ENCODE peak calls at places on chromosomes 11 and 22, in five cellular contexts. One of them, this sample, is unnamed. For H3K27me3, the result is how much of the 10 kb centered on the place peaks cover.

GRCh38 chr11:64723117-64723906 is at the start of gene NRXN2:
- DNase-seq in tibial nerve: peak
- DNase-seq in CD8-positive, alpha-beta memory T cell: peak
- DNase-seq in heart right ventricle: peak
- DNase-seq in osteoblast: peak
- DNase-seq in this sample: peak

GRCh38 chr22:22111267-22111751 is 128.7 kb upstream of the TOP3B start:
- DNase-seq in tibial nerve: no peak
- DNase-seq in CD8-positive, alpha-beta memory T cell: no peak
- DNase-seq in heart right ventricle: no peak
- DNase-seq in osteoblast: peak
- DNase-seq in this sample: no peak

GRCh38 chr11:76801205-76801604 is 18.0 kb downstream of the TSKU start:
- DNase-seq in tibial nerve: no peak
- DNase-seq in CD8-positive, alpha-beta memory T cell: no peak
- DNase-seq in heart right ventricle: no peak
- DNase-seq in osteoblast: peak
- DNase-seq in this sample: no peak

GRCh38 chr11:102666331-102666957 is 39.1 kb downstream of the MMP27 start:
- DNase-seq in tibial nerve: no peak
- DNase-seq in CD8-positive, alpha-beta memory T cell: no peak
- DNase-seq in heart right ventricle: no peak
- DNase-seq in osteoblast: peak
- DNase-seq in this sample: peak

GRCh38 chr11:119594639-119595249 is 134.3 kb downstream of the NECTIN1 start:
- DNase-seq in tibial nerve: no peak
- DNase-seq in CD8-positive, alpha-beta memory T cell: no peak
- DNase-seq in heart right ventricle: no peak
- DNase-seq in osteoblast: peak
- DNase-seq in this sample: no peak

GRCh38 chr11:56706486-56706885 is 7.6 kb downstream of the OR9G1 start:
- DNase-seq in tibial nerve: no peak
- DNase-seq in CD8-positive, alpha-beta memory T cell: no peak
- DNase-seq in heart right ventricle: no peak
- DNase-seq in osteoblast: no peak
- DNase-seq in this sample: no peak

GRCh38 chr11:59857444-59858434 is 8.5 kb downstream of the TCN1 start:
- DNase-seq in tibial nerve: no peak
- DNase-seq in CD8-positive, alpha-beta memory T cell: no peak
- DNase-seq in heart right ventricle: no peak
- DNase-seq in osteoblast: no peak
- DNase-seq in this sample: peak

GRCh38 chr11:68043349-68044144 is 4.7 kb downstream of the TCIRG1 start:
- DNase-seq in tibial nerve: no peak
- DNase-seq in CD8-positive, alpha-beta memory T cell: peak
- DNase-seq in heart right ventricle: no peak
- DNase-seq in osteoblast: peak
- DNase-seq in this sample: no peak

GRCh38 chr11:121231576-121232278 is 60.8 kb upstream of the SC5D start:
- DNase-seq in tibial nerve: no peak
- DNase-seq in CD8-positive, alpha-beta memory T cell: no peak
- DNase-seq in heart right ventricle: peak
- DNase-seq in osteoblast: no peak
- DNase-seq in this sample: no peak

GRCh38 chr11:25742800-25743199 is 589.1 kb upstream of the ANO3 start:
- DNase-seq in tibial nerve: no peak
- DNase-seq in CD8-positive, alpha-beta memory T cell: no peak
- DNase-seq in heart right ventricle: no peak
- DNase-seq in osteoblast: no peak
- DNase-seq in this sample: no peak

GRCh38 chr11:96293583-96293982 is 49.4 kb downstream of the MAML2 start:
- DNase-seq in tibial nerve: no peak
- DNase-seq in CD8-positive, alpha-beta memory T cell: no peak
- DNase-seq in heart right ventricle: no peak
- DNase-seq in osteoblast: no peak
- DNase-seq in this sample: no peak

GRCh38 chr11:23859087-23859486 is 637.8 kb upstream of the LUZP2 start:
- DNase-seq in tibial nerve: no peak
- DNase-seq in CD8-positive, alpha-beta memory T cell: no peak
- DNase-seq in heart right ventricle: no peak
- DNase-seq in osteoblast: no peak
- DNase-seq in this sample: no peak

GRCh38 chr11:61498767-61499341 is 9.7 kb upstream of the LRRC10B start:
- DNase-seq in tibial nerve: no peak
- DNase-seq in CD8-positive, alpha-beta memory T cell: no peak
- DNase-seq in heart right ventricle: no peak
- DNase-seq in osteoblast: peak
- DNase-seq in this sample: no peak

GRCh38 chr11:93100211-93100610 is 97.6 kb downstream of the SLC36A4 start:
- DNase-seq in tibial nerve: no peak
- DNase-seq in CD8-positive, alpha-beta memory T cell: no peak
- DNase-seq in heart right ventricle: no peak
- DNase-seq in osteoblast: peak
- DNase-seq in this sample: no peak

GRCh38 chr22:37061611-37062365 is 10.2 kb downstream of the KCTD17 start:
- DNase-seq in tibial nerve: no peak
- DNase-seq in CD8-positive, alpha-beta memory T cell: no peak
- DNase-seq in heart right ventricle: no peak
- DNase-seq in osteoblast: peak
- DNase-seq in this sample: no peak

GRCh38 chr11:17275376-17276235 is 933 bp upstream of the NUCB2 start:
- DNase-seq in tibial nerve: no peak
- DNase-seq in CD8-positive, alpha-beta memory T cell: no peak
- DNase-seq in heart right ventricle: no peak
- DNase-seq in osteoblast: no peak
- DNase-seq in this sample: no peak

GRCh38 chr11:40316171-40316570 is 1143.3 kb downstream of the LRRC4C start:
- DNase-seq in tibial nerve: no peak
- DNase-seq in CD8-positive, alpha-beta memory T cell: no peak
- DNase-seq in heart right ventricle: no peak
- DNase-seq in osteoblast: no peak
- DNase-seq in this sample: no peak

DNA sequence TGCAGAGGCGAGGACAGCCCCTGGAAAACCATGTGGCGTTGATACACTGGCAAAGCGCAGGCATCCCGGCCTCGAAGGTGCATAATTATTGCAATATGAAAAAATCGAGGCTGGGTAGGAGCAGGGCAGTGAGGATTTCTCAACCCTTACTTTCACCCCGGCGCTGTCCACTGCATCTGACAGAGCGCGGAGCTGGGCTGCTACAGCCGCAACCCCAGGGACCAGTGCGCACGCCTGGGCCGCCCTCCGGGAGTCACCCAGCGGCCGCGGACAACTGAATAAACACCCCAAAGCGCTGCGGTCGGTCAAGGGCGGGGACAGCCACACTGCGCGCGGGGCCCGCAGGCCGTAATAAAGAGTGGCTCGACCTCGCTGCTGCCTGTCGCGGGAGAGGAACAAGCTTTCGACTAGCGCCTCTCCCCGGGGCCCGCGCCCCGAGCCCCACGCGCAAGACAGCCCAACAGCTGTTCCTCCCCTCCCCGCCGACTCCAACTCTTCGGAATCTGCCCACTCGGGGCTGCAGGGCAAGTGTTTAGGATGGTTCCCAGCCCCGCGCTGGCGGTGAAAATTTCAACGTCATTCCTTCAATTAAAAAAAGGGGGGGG is 3.6 kb upstream of the WT1 start:
- DNase-seq in tibial nerve: no peak
- DNase-seq in CD8-positive, alpha-beta memory T cell: no peak
- DNase-seq in heart right ventricle: no peak
- DNase-seq in osteoblast: no peak
- DNase-seq in this sample: no peak
- H3K27me3 ChIP-seq in tibial nerve: half or more
- H3K27me3 ChIP-seq in CD8-positive, alpha-beta memory T cell: under half
- H3K27me3 ChIP-seq in heart right ventricle: half or more
- H3K27me3 ChIP-seq in osteoblast: half or more
- H3K27me3 ChIP-seq in this sample: half or more

DNA sequence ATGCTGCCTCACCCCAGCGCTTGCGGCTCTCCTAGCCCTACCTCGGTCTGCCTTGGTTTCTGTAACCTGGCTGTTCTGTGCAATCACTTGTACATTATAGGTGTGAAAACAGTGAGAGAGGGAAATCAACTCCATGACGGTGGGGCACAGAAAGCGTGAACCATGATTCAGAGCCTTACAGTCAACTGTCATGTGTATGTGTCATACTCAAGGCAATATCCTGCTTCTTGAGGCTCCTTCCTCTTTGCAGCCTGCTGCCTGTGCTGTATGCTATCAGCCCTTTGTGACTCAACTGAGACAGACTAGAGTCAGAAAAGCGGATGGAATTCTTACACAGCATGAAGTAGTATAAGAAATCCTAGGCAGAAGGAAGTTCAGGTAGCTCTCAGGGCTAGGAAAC is 2.1 kb downstream of the NRIP3 start:
- DNase-seq in tibial nerve: no peak
- DNase-seq in CD8-positive, alpha-beta memory T cell: no peak
- DNase-seq in heart right ventricle: no peak
- DNase-seq in osteoblast: peak
- DNase-seq in this sample: no peak
- H3K27me3 ChIP-seq in tibial nerve: half or more
- H3K27me3 ChIP-seq in CD8-positive, alpha-beta memory T cell: under half
- H3K27me3 ChIP-seq in heart right ventricle: under half
- H3K27me3 ChIP-seq in osteoblast: under half
- H3K27me3 ChIP-seq in this sample: under half

GRCh38 chr11:134728186-134728585 is 316.1 kb upstream of the B3GAT1 start:
- DNase-seq in tibial nerve: no peak
- DNase-seq in CD8-positive, alpha-beta memory T cell: no peak
- DNase-seq in heart right ventricle: no peak
- DNase-seq in osteoblast: no peak
- DNase-seq in this sample: no peak
- H3K27me3 ChIP-seq in tibial nerve: under half
- H3K27me3 ChIP-seq in CD8-positive, alpha-beta memory T cell: under half
- H3K27me3 ChIP-seq in heart right ventricle: under half
- H3K27me3 ChIP-seq in osteoblast: under half
- H3K27me3 ChIP-seq in this sample: under half

GRCh38 chr11:87266751-87267150 is 229.0 kb downstream of the TMEM135 start:
- DNase-seq in tibial nerve: no peak
- DNase-seq in CD8-positive, alpha-beta memory T cell: no peak
- DNase-seq in heart right ventricle: no peak
- DNase-seq in osteoblast: no peak
- DNase-seq in this sample: no peak
- H3K27me3 ChIP-seq in tibial nerve: under half
- H3K27me3 ChIP-seq in CD8-positive, alpha-beta memory T cell: under half
- H3K27me3 ChIP-seq in heart right ventricle: under half
- H3K27me3 ChIP-seq in osteoblast: under half
- H3K27me3 ChIP-seq in this sample: under half

DNA sequence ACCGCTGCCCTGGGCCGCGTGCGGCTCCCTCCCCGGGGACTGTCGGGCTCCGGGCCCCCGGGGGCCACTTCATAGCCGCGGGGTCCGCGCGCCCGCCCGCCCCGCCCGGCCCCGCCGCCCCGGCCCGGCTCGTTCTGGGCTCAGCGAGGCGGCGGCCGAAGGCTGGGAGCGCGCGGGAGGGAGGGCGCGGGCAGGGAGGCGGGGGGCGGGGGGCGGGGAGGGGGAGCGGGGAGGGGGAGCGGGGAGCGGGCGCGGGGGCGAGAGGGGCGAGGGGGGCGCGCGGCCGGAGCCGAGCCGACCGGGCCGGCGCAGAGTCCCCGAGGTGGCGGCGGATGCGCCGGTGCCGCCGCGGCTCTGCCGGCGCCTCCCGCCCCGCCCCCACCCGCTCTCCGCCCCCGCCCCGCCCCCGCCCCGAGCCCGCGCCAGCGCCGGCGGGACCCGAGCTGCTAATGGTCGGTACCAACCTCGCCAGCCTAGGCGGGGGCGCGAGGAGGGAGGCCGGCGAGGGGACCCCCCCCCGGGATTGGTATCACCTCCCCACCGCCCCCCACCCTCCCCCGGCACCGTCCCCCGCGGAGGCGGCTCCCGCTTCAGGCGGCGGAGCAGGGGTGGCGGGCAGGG is at the start of gene B3GAT1:
- DNase-seq in tibial nerve: no peak
- DNase-seq in CD8-positive, alpha-beta memory T cell: no peak
- DNase-seq in heart right ventricle: no peak
- DNase-seq in osteoblast: peak
- DNase-seq in this sample: no peak
- H3K27me3 ChIP-seq in tibial nerve: half or more
- H3K27me3 ChIP-seq in CD8-positive, alpha-beta memory T cell: under half
- H3K27me3 ChIP-seq in heart right ventricle: half or more
- H3K27me3 ChIP-seq in osteoblast: under half
- H3K27me3 ChIP-seq in this sample: under half

GRCh38 chr22:45963821-45964220 is 13.1 kb downstream of the WNT7B start:
- DNase-seq in tibial nerve: no peak
- DNase-seq in CD8-positive, alpha-beta memory T cell: no peak
- DNase-seq in heart right ventricle: no peak
- DNase-seq in osteoblast: peak
- DNase-seq in this sample: no peak

GRCh38 chr22:45964926-45965564 is 11.9 kb downstream of the WNT7B start:
- DNase-seq in tibial nerve: no peak
- DNase-seq in CD8-positive, alpha-beta memory T cell: no peak
- DNase-seq in heart right ventricle: no peak
- DNase-seq in osteoblast: no peak
- DNase-seq in this sample: no peak

GRCh38 chr22:45965565-45965962 is 11.4 kb downstream of the WNT7B start:
- DNase-seq in tibial nerve: no peak
- DNase-seq in CD8-positive, alpha-beta memory T cell: no peak
- DNase-seq in heart right ventricle: no peak
- DNase-seq in osteoblast: peak
- DNase-seq in this sample: no peak

GRCh38 chr22:45962756-45963155 is 14.2 kb downstream of the WNT7B start:
- DNase-seq in tibial nerve: no peak
- DNase-seq in CD8-positive, alpha-beta memory T cell: no peak
- DNase-seq in heart right ventricle: no peak
- DNase-seq in osteoblast: no peak
- DNase-seq in this sample: no peak

DNA sequence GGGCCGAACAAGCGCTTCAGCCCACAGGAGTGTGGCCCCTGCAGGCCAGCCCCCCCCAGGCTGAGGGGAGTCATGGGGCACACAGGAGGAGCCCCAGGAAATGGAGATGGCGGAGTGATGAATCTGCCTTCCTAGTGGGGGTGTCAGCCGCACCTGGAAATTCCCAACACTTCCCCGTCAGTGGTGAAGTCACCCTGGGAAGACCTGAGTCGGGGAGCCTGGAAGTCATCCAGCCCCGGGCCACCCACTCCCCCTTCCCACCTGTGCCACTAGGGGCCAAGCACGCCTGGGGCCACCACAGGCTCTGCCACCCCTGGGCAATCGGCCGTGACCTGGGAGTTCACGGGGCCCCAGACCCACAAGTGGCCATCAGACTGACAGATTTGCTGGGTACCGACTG is 12.6 kb downstream of the WNT7B start:
- DNase-seq in tibial nerve: no peak
- DNase-seq in CD8-positive, alpha-beta memory T cell: no peak
- DNase-seq in heart right ventricle: no peak
- DNase-seq in osteoblast: no peak
- DNase-seq in this sample: no peak
- H3K27me3 ChIP-seq in tibial nerve: half or more
- H3K27me3 ChIP-seq in CD8-positive, alpha-beta memory T cell: under half
- H3K27me3 ChIP-seq in heart right ventricle: half or more
- H3K27me3 ChIP-seq in osteoblast: under half
- H3K27me3 ChIP-seq in this sample: under half

GRCh38 chr11:19209617-19210016 is 7.8 kb upstream of the CSRP3 start:
- DNase-seq in tibial nerve: no peak
- DNase-seq in CD8-positive, alpha-beta memory T cell: no peak
- DNase-seq in heart right ventricle: no peak
- DNase-seq in osteoblast: no peak
- DNase-seq in this sample: no peak
- H3K27me3 ChIP-seq in tibial nerve: under half
- H3K27me3 ChIP-seq in CD8-positive, alpha-beta memory T cell: under half
- H3K27me3 ChIP-seq in heart right ventricle: under half
- H3K27me3 ChIP-seq in osteoblast: half or more
- H3K27me3 ChIP-seq in this sample: under half

GRCh38 chr11:69788956-69789355 is 13.8 kb upstream of the FGF4 start:
- DNase-seq in tibial nerve: no peak
- DNase-seq in CD8-positive, alpha-beta memory T cell: no peak
- DNase-seq in heart right ventricle: no peak
- DNase-seq in osteoblast: peak
- DNase-seq in this sample: no peak
- H3K27me3 ChIP-seq in tibial nerve: under half
- H3K27me3 ChIP-seq in CD8-positive, alpha-beta memory T cell: under half
- H3K27me3 ChIP-seq in heart right ventricle: under half
- H3K27me3 ChIP-seq in osteoblast: under half
- H3K27me3 ChIP-seq in this sample: under half

This sample was measured in CD4-positive, alpha-beta memory T cell.